ENCODE peak calls at places on chromosome 6, in ten cellular contexts. Q is GM12878, B is ovary, A is transverse colon, T is tibial nerve, R is H1, E is HepG2, Y is suprapubic skin, W is K562, K is sigmoid colon. V is an unnamed sample. For H3K36me3, the result is how much of the 10 kb centered on the place peaks cover.

GRCh38 chr6:88473622-88474021 is 307.5 kb upstream of the CNR1 start:
- DNase-seq in Q (no peak), B (no peak), A (no peak), T (no peak), R (no peak), E (no peak), Y (no peak), W (no peak), K (no peak), V (no peak)

GRCh38 chr6:16154904-16155303 is 26.0 kb downstream of the MYLIP start:
- DNase-seq in Q (no peak), B (no peak), A (no peak), T (peak), R (no peak), E (no peak), Y (no peak), W (no peak), K (no peak), V (no peak)

GRCh38 chr6:128784266-128784665 is 98.7 kb upstream of the LAMA2 start:
- DNase-seq in Q (no peak), B (no peak), A (no peak), T (no peak), R (no peak), E (no peak), Y (no peak), W (no peak), K (no peak), V (no peak)

GRCh38 chr6:76701610-76702009 is 629.1 kb upstream of the IMPG1 start:
- DNase-seq in Q (no peak), B (no peak), A (no peak), T (no peak), R (no peak), E (no peak), Y (no peak), W (no peak), K (no peak), V (no peak)

GRCh38 chr6:111951439-111952140 is 78.3 kb upstream of the FYN start:
- DNase-seq in Q (no peak), B (no peak), A (no peak), T (no peak), R (no peak), E (no peak), Y (no peak), W (no peak), K (no peak), V (no peak)

GRCh38 chr6:13813621-13814175 is 659 bp downstream of the MCUR1 start:
- DNase-seq in Q (no peak), B (no peak), A (peak), T (peak), R (no peak), E (peak), Y (peak), W (peak), K (peak), V (peak)

GRCh38 chr6:146914563-146915483 is 289.4 kb upstream of the STXBP5 start:
- DNase-seq in Q (no peak), B (peak), A (no peak), T (peak), R (no peak), E (no peak), Y (no peak), W (peak), K (peak), V (no peak)

GRCh38 chr6:106520711-106521367 is 108.5 kb downstream of the RTN4IP1 start:
- DNase-seq in Q (peak), B (no peak), A (peak), T (no peak), R (no peak), E (no peak), Y (no peak), W (peak), K (no peak), V (peak)

GRCh38 chr6:150079604-150080003 is 10.7 kb upstream of the ULBP3 start:
- DNase-seq in Q (no peak), B (no peak), A (no peak), T (no peak), R (no peak), E (no peak), Y (peak), W (no peak), K (no peak), V (no peak)

GRCh38 chr6:21317634-21318033 is 275.9 kb upstream of the SOX4 start:
- DNase-seq in Q (no peak), B (no peak), A (no peak), T (no peak), R (no peak), E (no peak), Y (no peak), W (no peak), K (no peak), V (no peak)

GRCh38 chr6:140774080-140774505 is 1358.6 kb upstream of the GJE1 start:
- DNase-seq in Q (peak), B (no peak), A (no peak), T (no peak), R (no peak), E (no peak), Y (no peak), W (no peak), K (no peak), V (no peak)

GRCh38 chr6:14807130-14807529 is 438.7 kb upstream of the JARID2 start:
- DNase-seq in Q (no peak), B (no peak), A (no peak), T (no peak), R (no peak), E (no peak), Y (no peak), W (peak), K (no peak), V (no peak)

GRCh38 chr6:108946695-108947094 is 98.5 kb downstream of the ARMC2 start:
- DNase-seq in Q (no peak), B (peak), A (no peak), T (no peak), R (no peak), E (no peak), Y (no peak), W (no peak), K (peak), V (no peak)

GRCh38 chr6:28580484-28580883 is 54.8 kb downstream of the GPX5 start:
- DNase-seq in Q (no peak), B (no peak), A (no peak), T (no peak), R (no peak), E (no peak), Y (no peak), W (no peak), K (no peak), V (no peak)

DNA sequence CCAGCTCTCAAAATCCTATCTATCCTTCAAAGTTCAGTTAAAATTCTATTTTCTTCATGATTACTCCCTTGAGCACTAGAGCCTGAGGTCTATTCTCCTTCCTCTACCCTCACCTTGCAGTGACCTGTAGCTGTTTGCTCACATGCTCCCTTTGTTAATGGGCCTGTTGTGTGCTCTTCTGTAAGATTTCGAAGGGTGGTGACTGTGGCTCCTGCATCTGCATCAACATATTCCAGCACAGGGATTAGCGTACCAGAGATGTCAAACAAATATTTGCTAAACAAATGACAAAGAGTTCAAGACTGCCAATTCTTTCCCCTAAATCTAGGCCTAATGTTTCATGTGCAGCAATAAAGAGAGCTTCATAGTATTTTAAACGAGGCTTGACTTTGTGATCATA is 69.4 kb downstream of the ELOVL5 start:
- DNase-seq in Q (no peak), B (no peak), A (no peak), T (no peak), R (no peak), E (no peak), Y (no peak), W (no peak), K (no peak), V (no peak)
- H3K36me3 ChIP-seq in Q (under half), B (under half), A (under half), T (under half), R (under half), E (under half), Y (under half), W (half or more), K (under half), V (under half)

GRCh38 chr6:25755496-25755895 is 954 bp downstream of the SLC17A4 start:
- DNase-seq in Q (no peak), B (no peak), A (no peak), T (no peak), R (no peak), E (no peak), Y (no peak), W (no peak), K (no peak), V (no peak)

GRCh38 chr6:25753079-25753478 is 1.5 kb upstream of the SLC17A4 start:
- DNase-seq in Q (no peak), B (no peak), A (no peak), T (no peak), R (no peak), E (no peak), Y (no peak), W (no peak), K (no peak), V (no peak)

GRCh38 chr6:25756382-25757354 is 2.1 kb downstream of the SLC17A4 start:
- DNase-seq in Q (no peak), B (no peak), A (no peak), T (no peak), R (no peak), E (no peak), Y (no peak), W (no peak), K (no peak), V (no peak)

GRCh38 chr6:25757936-25758642 is 3.5 kb downstream of the SLC17A4 start:
- DNase-seq in Q (no peak), B (no peak), A (no peak), T (no peak), R (no peak), E (no peak), Y (no peak), W (no peak), K (no peak), V (no peak)

DNA sequence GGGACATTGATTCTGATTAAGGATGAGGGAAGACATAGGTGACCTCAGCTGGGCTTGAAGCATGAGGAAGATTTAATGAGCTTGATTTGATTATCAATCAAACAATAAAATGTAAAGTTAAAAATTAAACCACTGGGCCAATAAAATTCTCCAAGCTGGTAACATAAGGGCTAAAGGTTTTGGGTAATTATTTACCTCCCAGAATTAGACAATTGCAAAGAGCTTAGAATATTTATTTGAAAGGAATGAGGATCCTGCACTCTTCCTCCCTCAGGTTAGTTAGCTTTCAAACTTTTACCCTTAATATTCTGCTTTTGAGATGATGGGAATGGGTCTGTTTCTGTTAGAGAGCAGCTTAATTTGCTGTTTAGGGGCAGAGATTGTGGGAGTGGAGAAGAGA is at the start of gene SLC17A4:
- DNase-seq in Q (no peak), B (no peak), A (no peak), T (no peak), R (no peak), E (no peak), Y (no peak), W (no peak), K (no peak), V (no peak)
- TF ChIP-seq POLR2A in Q (no peak), B (no peak), A (peak), T (no peak), R (no peak), E (no peak), Y (no peak), W (no peak), K (no peak), V (no peak)

DNA sequence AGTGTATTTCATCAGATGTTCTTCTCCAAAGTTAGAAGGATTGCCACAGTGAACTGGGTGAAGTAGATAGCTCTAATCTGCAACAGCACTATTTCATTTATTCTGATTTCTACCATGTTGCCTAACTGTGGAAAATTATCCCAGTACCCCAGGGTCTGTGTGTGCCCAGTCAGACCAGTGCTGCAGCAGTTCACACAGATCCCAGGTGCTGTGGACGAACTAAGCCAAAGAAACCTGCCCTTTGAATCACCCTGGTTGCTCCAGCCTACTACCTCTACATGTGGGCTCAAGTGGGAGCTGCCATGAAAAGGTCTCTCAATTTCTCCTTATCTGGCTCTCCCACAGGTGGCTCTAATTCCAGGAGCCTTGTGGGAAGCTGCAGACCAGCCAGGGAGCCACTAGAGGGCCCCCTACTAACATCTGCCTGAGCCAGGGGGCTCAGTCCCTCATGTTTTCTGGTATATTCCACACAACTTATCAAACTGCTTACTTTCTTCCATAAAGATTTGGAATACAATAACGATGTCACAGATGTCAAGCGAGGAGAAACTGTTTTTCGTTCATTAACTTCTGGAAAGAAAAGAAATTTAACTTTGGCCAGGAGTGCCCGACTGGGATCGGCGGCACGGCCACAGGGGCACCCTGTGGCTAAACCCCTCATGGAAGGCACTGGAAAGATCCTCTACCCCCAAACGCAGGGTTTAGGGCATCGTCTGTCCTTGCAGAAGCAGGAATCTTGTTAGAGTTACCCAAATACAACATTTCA is 31.6 kb upstream of the LY86 start:
- DNase-seq in Q (no peak), B (no peak), A (peak), T (no peak), R (peak), E (peak), Y (no peak), W (peak), K (no peak), V (peak)
- TF ChIP-seq EP300 in Q (no peak), B (no peak), A (no peak), T (no peak), R (no peak), E (no peak), Y (no peak), W (peak), K (no peak), V (no peak)

DNA sequence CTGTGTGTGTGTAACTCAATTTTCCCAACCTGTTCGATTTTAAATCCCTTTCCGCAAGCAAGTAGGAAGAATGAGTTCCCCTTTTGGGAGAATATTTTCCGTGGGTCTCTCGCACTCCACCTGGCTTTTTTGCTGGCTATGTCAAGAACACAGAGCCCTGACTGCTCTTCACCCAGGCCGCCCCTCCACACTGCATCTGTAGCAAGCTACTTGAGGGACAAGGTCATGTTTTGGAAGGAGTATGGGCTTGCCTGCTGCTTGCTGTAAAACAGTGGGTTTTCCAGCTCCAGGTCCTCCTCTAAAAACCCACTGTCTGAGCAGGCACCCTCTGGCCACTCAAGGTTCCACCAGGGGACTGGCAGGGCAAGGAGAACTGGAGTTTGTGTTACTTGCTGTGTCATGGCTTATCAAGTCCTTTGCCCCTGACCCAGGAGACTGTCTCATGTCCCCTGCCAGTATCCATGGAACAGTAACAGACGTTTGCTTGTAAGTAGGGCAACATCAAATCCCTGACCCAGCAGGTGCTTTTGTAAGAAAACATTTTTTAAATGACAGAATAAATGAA is 35.5 kb upstream of the SYNJ2 start:
- DNase-seq in Q (no peak), B (no peak), A (no peak), T (no peak), R (no peak), E (no peak), Y (no peak), W (no peak), K (no peak), V (no peak)
- H3K36me3 ChIP-seq in Q (under half), B (under half), A (under half), T (under half), R (under half), E (under half), Y (under half), W (half or more), K (under half), V (under half)

GRCh38 chr6:36765190-36765941 is 67.7 kb downstream of the RAB44 start:
- DNase-seq in Q (no peak), B (no peak), A (no peak), T (no peak), R (no peak), E (no peak), Y (no peak), W (no peak), K (no peak), V (no peak)
- TF ChIP-seq POLR2A in Q (no peak), B (no peak), A (no peak), T (no peak), R (no peak), E (no peak), Y (no peak), W (no peak), K (no peak), V (no peak)

GRCh38 chr6:135426833-135427232 is 70.7 kb downstream of the AHI1 start:
- DNase-seq in Q (no peak), B (no peak), A (no peak), T (no peak), R (no peak), E (peak), Y (no peak), W (no peak), K (no peak), V (no peak)

GRCh38 chr6:135419162-135419561 is 78.4 kb downstream of the AHI1 start:
- DNase-seq in Q (no peak), B (no peak), A (no peak), T (no peak), R (no peak), E (no peak), Y (no peak), W (peak), K (no peak), V (no peak)

GRCh38 chr6:135424385-135424784 is 73.2 kb downstream of the AHI1 start:
- DNase-seq in Q (no peak), B (no peak), A (no peak), T (no peak), R (no peak), E (no peak), Y (no peak), W (no peak), K (no peak), V (no peak)

GRCh38 chr6:135428078-135428477 is 69.5 kb downstream of the AHI1 start:
- DNase-seq in Q (no peak), B (no peak), A (no peak), T (no peak), R (no peak), E (no peak), Y (no peak), W (no peak), K (no peak), V (no peak)

DNA sequence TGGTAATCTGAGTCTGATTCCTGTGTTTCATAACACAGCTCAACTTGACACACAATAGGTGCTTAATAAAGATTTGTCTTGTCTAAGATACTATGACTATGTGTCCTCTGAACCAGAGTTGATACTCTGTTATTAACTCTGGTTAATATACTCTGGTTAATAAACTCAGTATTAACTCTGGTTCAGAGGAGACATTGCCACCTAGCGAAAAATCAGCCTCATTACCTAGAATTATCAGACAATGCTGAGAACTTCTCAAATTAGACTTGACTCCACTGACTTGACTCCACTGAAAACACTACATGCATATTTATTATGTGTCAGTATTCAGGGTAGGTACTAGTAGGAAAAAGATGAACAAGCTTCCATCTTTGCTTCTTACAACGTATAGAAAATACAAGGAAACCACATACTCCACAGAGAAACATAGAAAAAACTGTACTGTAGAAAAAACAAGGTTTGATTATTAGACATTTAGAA is 73.9 kb downstream of the AHI1 start:
- DNase-seq in Q (peak), B (no peak), A (no peak), T (no peak), R (no peak), E (peak), Y (no peak), W (peak), K (no peak), V (no peak)
- TF ChIP-seq EP300 in Q (no peak), B (no peak), A (no peak), T (no peak), R (no peak), E (no peak), Y (no peak), W (no peak), K (no peak), V (no peak)